ENCODE peak calls at places on chromosomes 11 and 22, in four cellular contexts. H is LNCaP clone FGC, B is nephron progenitor cell, D is HFFc6. Z is an unnamed sample.

GRCh38 chr11:74683279-74683871 is 47.9 kb downstream of the CHRDL2 start:
- DNase-seq in H (no peak), D (no peak), B (peak; percentile 54), Z (no peak)

GRCh38 chr11:8937159-8937558 is 4.4 kb upstream of the C11orf16 start:
- DNase-seq in H (no peak), D (no peak), B (no peak), Z (no peak)

GRCh38 chr11:15933896-15934625 is 422.3 kb downstream of the SOX6 start:
- DNase-seq in D (no peak), H (no peak), B (no peak), Z (no peak)

GRCh38 chr22:24486501-24486921 is 8.6 kb upstream of the UPB1 start:
- DNase-seq in D (peak; percentile 83), B (no peak), H (no peak), Z (no peak)

GRCh38 chr11:27161071-27161470 is 120.5 kb downstream of the BBOX1 start:
- DNase-seq in H (no peak), B (no peak), D (peak; percentile 55), Z (no peak)

GRCh38 chr11:16296243-16296642 is 60.1 kb downstream of the SOX6 start:
- DNase-seq in B (no peak), D (no peak), H (no peak), Z (no peak)

GRCh38 chr22:27754247-27754887 is 47.2 kb downstream of the MN1 start:
- DNase-seq in B (no peak), D (no peak), H (no peak), Z (no peak)

GRCh38 chr11:3666023-3666530 is 5.1 kb downstream of the CHRNA10 start:
- DNase-seq in B (no peak), H (no peak), D (no peak), Z (no peak)

GRCh38 chr22:32650553-32651345 is 150.8 kb upstream of the TIMP3 start:
- DNase-seq in D (peak; percentile 64), B (no peak), H (no peak), Z (no peak)

GRCh38 chr22:25495286-25495685 is 69.2 kb upstream of the GRK3 start:
- DNase-seq in H (no peak), D (no peak), B (no peak), Z (no peak)

GRCh38 chr11:65378208-65378927 is 4.1 kb downstream of the SLC25A45 start:
- DNase-seq in B (no peak), H (no peak), D (no peak), Z (no peak)
- TF ChIP-seq CTCF in B (no peak), H (no peak), D (no peak), Z (no peak)

GRCh38 chr22:34296456-34296855 is 376.2 kb upstream of the LARGE1 start:
- DNase-seq in B (no peak), D (no peak), H (peak; percentile 10), Z (no peak)
- TF ChIP-seq CTCF in B (no peak), D (no peak), H (no peak), Z (no peak)

GRCh38 chr22:28772633-28773460 is at the start of gene CCDC117:
- DNase-seq in D (peak; percentile 87), H (peak; percentile 86), B (peak; percentile 89), Z (peak; percentile 87)
- TF ChIP-seq CTCF in D (peak; percentile 6), H (peak; percentile 25), B (no peak), Z (no peak)

DNA sequence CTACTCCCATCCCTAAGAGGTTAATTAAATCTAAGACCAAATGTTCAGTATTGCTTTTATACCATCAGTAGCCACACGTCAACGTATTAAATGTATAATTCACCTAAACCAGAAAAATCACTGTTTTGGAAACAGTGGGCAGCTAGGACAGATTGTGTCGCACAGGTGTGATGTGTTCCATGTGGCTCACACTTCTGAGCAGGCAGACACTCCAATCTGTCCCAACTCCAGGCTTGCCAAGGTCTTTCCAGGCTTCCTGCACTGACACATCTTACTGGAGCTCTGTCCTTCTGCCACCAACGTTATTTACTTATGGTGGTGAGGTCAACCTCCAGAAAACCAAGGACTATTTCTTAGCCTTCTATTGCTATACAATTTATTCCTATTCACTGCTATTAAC is 11.4 kb downstream of the SIAE start:
- DNase-seq in B (no peak), D (no peak), H (no peak), Z (no peak)
- TF ChIP-seq CTCF in B (no peak), D (no peak), H (no peak), Z (no peak)

GRCh38 chr22:22460635-22461034 is 47.9 kb downstream of the ZNF280B start:
- DNase-seq in D (no peak), H (no peak), B (no peak), Z (no peak)
- TF ChIP-seq CTCF in D (peak; percentile 71), H (no peak), B (peak; percentile 52), Z (no peak)

Z was measured in omental fat pad.